ENCODE peak calls at places on chromosomes 11 and 22, in four cellular contexts. K is suprapubic skin, I is choroid plexus epithelial cell, W is thoracic aorta. L is an unnamed sample.

GRCh38 chr11:10908215-10908990 is 50.5 kb upstream of the ZBED5 start:
- DNase-seq in K (no peak), I (peak), W (no peak), L (no peak)

GRCh38 chr11:26764315-26764714 is 42.5 kb upstream of the SLC5A12 start:
- DNase-seq in K (no peak), I (no peak), W (no peak), L (no peak)

GRCh38 chr11:79019981-79020380 is 420.8 kb downstream of the TENM4 start:
- DNase-seq in K (no peak), I (no peak), W (no peak), L (no peak)

GRCh38 chr22:22087854-22088657 is 105.5 kb upstream of the TOP3B start:
- DNase-seq in K (no peak), I (no peak), W (no peak), L (peak)

GRCh38 chr11:62064221-62064620 is 59.6 kb upstream of the INCENP start:
- DNase-seq in K (peak), I (no peak), W (no peak), L (no peak)

GRCh38 chr11:101617735-101618332 is 34.0 kb upstream of the TRPC6 start:
- DNase-seq in K (no peak), I (no peak), W (no peak), L (no peak)

GRCh38 chr11:1387521-1387920 is 2.2 kb upstream of the BRSK2 start:
- DNase-seq in K (no peak), I (no peak), W (no peak), L (no peak)

GRCh38 chr22:20438678-20439492 is 1.3 kb upstream of the SCARF2 start:
- DNase-seq in K (peak), I (no peak), W (no peak), L (no peak)

GRCh38 chr22:43449205-43449830 is 37.5 kb downstream of the MPPED1 start:
- DNase-seq in K (no peak), I (no peak), W (no peak), L (no peak)

GRCh38 chr22:34798605-34799004 is 267.4 kb upstream of the ISX start:
- DNase-seq in K (no peak), I (no peak), W (no peak), L (no peak)
- TF ChIP-seq CTCF in K (no peak), I (no peak), W (no peak), L (no peak)

DNA sequence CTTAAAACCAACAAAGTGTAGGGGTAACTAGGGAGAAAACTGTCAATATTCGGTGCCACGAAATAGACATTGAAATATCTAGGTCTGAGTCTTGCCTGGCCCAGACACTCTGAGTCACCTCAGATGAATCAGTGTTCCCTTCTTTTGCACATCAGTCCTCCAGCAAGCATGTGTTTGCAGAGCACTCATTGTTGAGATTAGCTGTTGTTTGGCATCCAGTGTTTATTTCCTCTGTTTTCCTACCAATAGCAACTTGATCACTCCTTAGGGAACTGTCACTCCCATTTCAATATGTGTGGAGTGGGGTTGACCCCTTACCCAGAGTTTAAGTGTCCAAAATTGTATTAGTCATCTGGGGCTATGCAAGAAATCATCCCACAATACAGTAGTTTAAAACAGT is 4.7 kb upstream of the ASCC2 start:
- DNase-seq in K (no peak), I (peak), W (no peak), L (no peak)
- TF ChIP-seq CTCF in K (no peak), I (no peak), W (no peak), L (no peak)

GRCh38 chr11:81658722-81659121 is 1074.9 kb downstream of the FAM181B start:
- DNase-seq in K (no peak), I (peak), W (no peak), L (no peak)
- TF ChIP-seq CTCF in K (no peak), I (peak), W (no peak), L (peak)

DNA sequence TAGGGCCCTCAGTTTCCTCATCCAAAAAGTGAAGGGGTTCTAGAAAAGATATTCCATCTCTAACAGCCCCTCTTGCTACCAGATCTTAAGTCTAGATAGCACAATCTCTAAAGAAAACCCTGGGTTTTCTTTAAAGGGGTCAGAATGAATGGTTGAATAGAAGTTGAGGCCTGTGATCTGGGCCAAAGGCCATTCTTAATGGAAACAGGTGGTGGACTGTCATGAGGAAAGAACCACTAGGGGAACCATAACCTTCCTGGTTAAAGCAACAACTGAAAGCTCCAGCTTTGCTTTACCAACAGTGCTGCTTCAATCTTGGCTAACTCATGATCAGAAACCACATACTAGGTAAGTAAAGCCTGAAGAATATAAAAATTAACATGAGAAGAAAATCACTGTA is 1.8 kb downstream of the CELF1 start:
- DNase-seq in K (no peak), I (peak), W (no peak), L (no peak)
- TF ChIP-seq CTCF in K (no peak), I (peak), W (no peak), L (peak)

DNA sequence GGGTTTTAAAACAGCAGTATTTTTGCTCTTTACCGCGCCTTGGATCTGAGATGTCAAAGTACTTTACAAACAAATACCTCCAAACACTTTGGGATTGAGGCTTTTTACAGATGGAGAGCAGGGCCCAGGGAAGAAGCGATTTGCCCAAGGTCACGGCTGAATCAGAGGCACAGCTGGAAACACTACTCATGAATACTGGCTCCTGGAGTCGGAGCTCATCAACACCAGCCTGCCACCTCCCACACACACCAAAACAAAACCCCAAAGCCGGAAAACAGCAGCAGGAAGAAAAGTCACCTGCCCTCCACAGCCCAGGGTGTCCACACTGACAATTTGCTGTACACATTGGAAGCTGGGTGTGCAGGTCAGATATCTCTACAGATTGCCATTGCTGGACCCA is 339.4 kb downstream of the CADM1 start:
- DNase-seq in K (no peak), I (peak), W (no peak), L (no peak)
- TF ChIP-seq CTCF in K (no peak), I (no peak), W (no peak), L (no peak)

GRCh38 chr22:49183208-49183825 is 644.4 kb downstream of the BRD1 start:
- DNase-seq in K (no peak), I (no peak), W (no peak), L (no peak)
- TF ChIP-seq CTCF in K (no peak), I (no peak), W (no peak), L (no peak)

DNA sequence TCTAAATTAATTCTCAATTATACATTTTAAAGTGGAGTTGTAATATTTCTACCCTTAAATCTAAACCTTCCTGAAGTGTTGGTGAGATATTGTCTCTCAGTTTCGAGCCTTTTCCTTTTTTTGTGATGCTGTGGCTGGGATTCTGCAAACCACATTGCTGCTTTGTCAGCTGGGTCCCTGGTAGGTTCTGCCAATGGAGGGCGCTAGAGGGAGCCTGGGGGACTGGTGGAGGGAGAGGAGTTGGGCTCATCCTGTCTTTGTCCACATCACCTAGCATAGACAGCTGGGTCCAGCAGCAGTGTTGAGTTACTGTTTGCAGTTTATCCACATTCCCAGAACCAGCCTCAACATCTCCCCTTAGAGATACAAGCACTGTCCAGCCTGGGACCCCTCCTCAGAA is 41.0 kb downstream of the TRAF6 start:
- DNase-seq in K (no peak), I (peak), W (no peak), L (no peak)
- TF ChIP-seq CTCF in K (no peak), I (peak), W (no peak), L (peak)

L was measured in osteocyte.